ENCODE peak calls at places on chromosomes 2 and 18, in five cellular contexts. X is A549, Z is GM12878, K is GM23338, Q is HepG2. R is an unnamed sample.

GRCh38 chr18:76518543-76519155 is 23.6 kb upstream of the ZNF516 start:
- DNase-seq in Q (no peak), Z (no peak), X (no peak), K (peak), R (no peak)

GRCh38 chr2:43486604-43487003 is 109.2 kb downstream of the THADA start:
- DNase-seq in X (no peak), Q (no peak), K (no peak), Z (no peak), R (no peak)

GRCh38 chr18:56748698-56749268 is 97.6 kb downstream of the WDR7 start:
- DNase-seq in Z (no peak), K (peak), X (peak), Q (peak), R (peak)

GRCh38 chr2:230902180-230902899 is 22.7 kb downstream of the GPR55 start:
- DNase-seq in K (peak), Q (peak), Z (no peak), X (peak), R (peak)

GRCh38 chr2:27420996-27421395 is 7.4 kb upstream of the NRBP1 start:
- DNase-seq in K (no peak), X (no peak), Z (no peak), Q (no peak), R (no peak)

GRCh38 chr2:68404164-68404563 is 39.1 kb downstream of the PLEK start:
- DNase-seq in K (no peak), Z (no peak), X (no peak), Q (no peak), R (no peak)

GRCh38 chr2:199471443-199472057 is 13.8 kb upstream of the SATB2 start:
- DNase-seq in Q (peak), K (peak), Z (no peak), X (peak), R (peak)

GRCh38 chr2:20179755-20180594 is 45.0 kb downstream of the SDC1 start:
- DNase-seq in Q (peak), K (peak), X (peak), Z (no peak), R (peak)

GRCh38 chr2:242054406-242054805 is 184.9 kb downstream of the RTP5 start:
- DNase-seq in Q (no peak), Z (no peak), K (no peak), X (no peak), R (no peak)

GRCh38 chr2:73243884-73244570 is 9.9 kb downstream of the CCT7 start:
- DNase-seq in K (no peak), Z (no peak), X (no peak), Q (no peak), R (peak)

GRCh38 chr2:242075683-242076082 is 206.2 kb downstream of the RTP5 start:
- DNase-seq in X (peak), Z (no peak), K (no peak), Q (no peak), R (no peak)

GRCh38 chr2:1553671-1554295 is 140.5 kb downstream of the TPO start:
- DNase-seq in X (peak), K (peak), Q (no peak), Z (no peak), R (no peak)

GRCh38 chr2:147696426-147696825 is 148.4 kb upstream of the ACVR2A start:
- DNase-seq in X (no peak), Q (no peak), K (no peak), Z (no peak), R (no peak)

GRCh38 chr18:57443247-57443646 is 8.1 kb downstream of the ONECUT2 start:
- DNase-seq in Z (no peak), Q (no peak), K (no peak), X (no peak), R (no peak)

GRCh38 chr2:216548901-216549321 is 50.3 kb downstream of the RPL37A start:
- DNase-seq in Z (no peak), K (no peak), X (no peak), Q (no peak), R (no peak)

GRCh38 chr2:230874876-230875275 is 10.1 kb downstream of the ITM2C start:
- DNase-seq in X (no peak), Q (no peak), Z (no peak), K (no peak), R (no peak)

GRCh38 chr2:144498215-144498614 is 21.7 kb downstream of the ZEB2 start:
- DNase-seq in Z (no peak), X (no peak), K (no peak), Q (no peak), R (no peak)

GRCh38 chr2:172962064-172962463 is 113.6 kb upstream of the MAP3K20 start:
- DNase-seq in Z (no peak), X (no peak), K (no peak), Q (no peak), R (no peak)

GRCh38 chr2:172702451-172702850 is 33.2 kb upstream of the RAPGEF4 start:
- DNase-seq in Q (no peak), K (no peak), X (no peak), Z (no peak), R (no peak)

GRCh38 chr2:68469935-68470334 is 2.5 kb downstream of the APLF start:
- DNase-seq in Z (no peak), Q (peak), X (no peak), K (no peak), R (no peak)

GRCh38 chr18:25113081-25113480 is 238.9 kb downstream of the ZNF521 start:
- DNase-seq in K (peak), Q (no peak), Z (no peak), X (no peak), R (no peak)

GRCh38 chr2:41881249-41881648 is 166.6 kb upstream of the PKDCC start:
- DNase-seq in K (no peak), X (no peak), Z (no peak), Q (no peak), R (no peak)

GRCh38 chr2:41879367-41879871 is 168.4 kb upstream of the PKDCC start:
- DNase-seq in X (no peak), Z (no peak), Q (peak), K (no peak), R (no peak)

GRCh38 chr2:41878726-41879366 is 169.0 kb upstream of the PKDCC start:
- DNase-seq in Q (no peak), Z (no peak), K (no peak), X (no peak), R (no peak)

GRCh38 chr2:41878056-41878455 is 169.8 kb upstream of the PKDCC start:
- DNase-seq in Z (no peak), X (no peak), Q (no peak), K (no peak), R (no peak)

DNA sequence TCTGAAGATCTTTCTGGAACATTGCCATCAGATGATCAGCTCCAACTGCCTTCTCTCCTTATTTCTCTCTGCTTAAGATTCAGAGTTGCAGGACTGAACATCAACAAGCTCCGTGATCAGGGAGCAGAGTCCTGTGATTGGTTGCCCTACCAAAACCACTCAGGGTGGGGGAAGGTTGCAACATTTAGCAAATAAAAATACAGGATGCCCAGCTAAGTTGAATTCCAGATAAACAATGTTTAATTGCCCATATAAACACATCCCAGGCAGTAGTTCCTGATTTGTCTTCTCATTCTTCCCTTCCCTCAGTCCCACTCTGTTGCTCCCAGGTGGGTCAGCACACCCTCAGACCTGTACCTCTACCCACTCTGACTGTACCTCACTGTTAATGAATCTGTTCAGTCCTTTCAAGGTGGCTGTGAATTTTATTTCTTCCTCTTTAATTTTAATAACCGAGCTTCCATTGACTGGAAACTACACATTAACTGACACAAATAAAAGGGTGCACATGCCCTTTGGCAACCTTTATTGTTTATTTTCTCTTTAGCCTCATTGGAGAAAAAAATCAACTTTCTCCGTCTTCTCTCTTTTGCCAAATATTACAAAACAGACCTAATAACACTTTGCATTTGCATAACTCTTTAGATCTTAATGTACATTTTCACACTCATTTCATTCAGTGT is 167.1 kb upstream of the PKDCC start:
- DNase-seq in Q (no peak), K (no peak), Z (no peak), X (no peak), R (no peak)
- TF ChIP-seq JUNB in Q (no peak), K (no peak), Z (no peak), X (no peak), R (no peak)

DNA sequence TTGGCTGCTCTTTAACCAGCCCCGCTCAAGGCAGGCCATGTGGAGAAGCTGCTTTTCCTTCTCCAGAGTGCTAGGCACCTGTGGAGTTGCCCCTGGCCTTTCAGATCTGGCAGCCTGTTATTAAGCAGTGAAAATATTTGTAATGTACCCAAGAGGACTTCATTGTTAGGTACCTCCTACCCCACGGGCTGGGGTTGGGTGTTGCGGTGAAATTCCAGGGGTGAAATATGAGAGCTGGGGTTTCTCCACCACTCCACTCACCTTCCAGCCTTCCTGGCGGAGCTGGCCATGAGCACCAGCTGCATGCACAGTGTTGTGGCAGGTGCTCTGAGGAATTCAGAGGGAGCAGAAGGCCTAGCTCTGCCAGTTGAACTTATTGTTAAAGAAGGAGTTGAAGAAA is 39.1 kb downstream of the NTSR2 start:
- DNase-seq in K (no peak), X (no peak), Q (no peak), Z (no peak), R (no peak)
- TF ChIP-seq JUNB in K (no peak), X (no peak), Q (no peak), Z (no peak), R (no peak)

GRCh38 chr2:167787021-167787420 is 460.4 kb downstream of the STK39 start:
- DNase-seq in Q (peak), X (no peak), Z (no peak), K (no peak), R (no peak)
- TF ChIP-seq JUNB in Q (no peak), X (no peak), Z (no peak), K (no peak), R (no peak)

GRCh38 chr2:98532761-98533160 is 75.6 kb downstream of the COA5 start:
- DNase-seq in Z (no peak), Q (no peak), X (no peak), K (no peak), R (no peak)
- TF ChIP-seq JUNB in Z (no peak), Q (no peak), X (no peak), K (no peak), R (no peak)